ENCODE peak calls at places on chromosomes 5 and 9, in nine cellular contexts. One of them, this sample, is unnamed.

GRCh38 chr5:144484124-144484897 is 313.6 kb downstream of the KCTD16 start:
- DNase-seq in stimulated activated CD4-positive, alpha-beta T cell treated with anti-CD3 and anti-CD28 coated beads, Interleukin-4, amount 100 ng/mL, for 4 hours: no peak
- DNase-seq in spleen: no peak
- DNase-seq in ACHN: peak
- DNase-seq in lung: no peak
- DNase-seq in HCEC 1CT: peak
- DNase-seq in heart right ventricle: no peak
- DNase-seq in AML-193: no peak
- DNase-seq in NCI-H2029 treated with DMSO at 0.1 percent for 48 hours: no peak
- DNase-seq in this sample: no peak

GRCh38 chr5:76583163-76584047 is 39.8 kb downstream of the F2RL2 start:
- DNase-seq in stimulated activated CD4-positive, alpha-beta T cell treated with anti-CD3 and anti-CD28 coated beads, Interleukin-4, amount 100 ng/mL, for 4 hours: no peak
- DNase-seq in spleen: no peak
- DNase-seq in ACHN: peak
- DNase-seq in lung: no peak
- DNase-seq in HCEC 1CT: peak
- DNase-seq in heart right ventricle: no peak
- DNase-seq in AML-193: peak
- DNase-seq in NCI-H2029 treated with DMSO at 0.1 percent for 48 hours: no peak
- DNase-seq in this sample: no peak

GRCh38 chr5:124935060-124935459 is 188.6 kb upstream of the ZNF608 start:
- DNase-seq in stimulated activated CD4-positive, alpha-beta T cell treated with anti-CD3 and anti-CD28 coated beads, Interleukin-4, amount 100 ng/mL, for 4 hours: no peak
- DNase-seq in spleen: no peak
- DNase-seq in ACHN: no peak
- DNase-seq in lung: no peak
- DNase-seq in HCEC 1CT: no peak
- DNase-seq in heart right ventricle: no peak
- DNase-seq in AML-193: no peak
- DNase-seq in NCI-H2029 treated with DMSO at 0.1 percent for 48 hours: no peak
- DNase-seq in this sample: no peak

GRCh38 chr5:169095410-169095772 is 205.5 kb downstream of the SLIT3 start:
- DNase-seq in stimulated activated CD4-positive, alpha-beta T cell treated with anti-CD3 and anti-CD28 coated beads, Interleukin-4, amount 100 ng/mL, for 4 hours: no peak
- DNase-seq in spleen: no peak
- DNase-seq in ACHN: no peak
- DNase-seq in lung: no peak
- DNase-seq in HCEC 1CT: no peak
- DNase-seq in heart right ventricle: no peak
- DNase-seq in AML-193: no peak
- DNase-seq in NCI-H2029 treated with DMSO at 0.1 percent for 48 hours: no peak
- DNase-seq in this sample: no peak

GRCh38 chr9:83304686-83305085 is 233.5 kb downstream of the FRMD3 start:
- DNase-seq in stimulated activated CD4-positive, alpha-beta T cell treated with anti-CD3 and anti-CD28 coated beads, Interleukin-4, amount 100 ng/mL, for 4 hours: no peak
- DNase-seq in spleen: no peak
- DNase-seq in ACHN: no peak
- DNase-seq in lung: peak
- DNase-seq in HCEC 1CT: no peak
- DNase-seq in heart right ventricle: peak
- DNase-seq in AML-193: no peak
- DNase-seq in NCI-H2029 treated with DMSO at 0.1 percent for 48 hours: peak
- DNase-seq in this sample: no peak

GRCh38 chr5:133610489-133611356 is 1.6 kb downstream of the FSTL4 start:
- DNase-seq in stimulated activated CD4-positive, alpha-beta T cell treated with anti-CD3 and anti-CD28 coated beads, Interleukin-4, amount 100 ng/mL, for 4 hours: peak
- DNase-seq in spleen: peak
- DNase-seq in ACHN: peak
- DNase-seq in lung: peak
- DNase-seq in HCEC 1CT: no peak
- DNase-seq in heart right ventricle: peak
- DNase-seq in AML-193: no peak
- DNase-seq in NCI-H2029 treated with DMSO at 0.1 percent for 48 hours: peak
- DNase-seq in this sample: peak

GRCh38 chr5:81420039-81420667 is 26.2 kb upstream of the ACOT12 start:
- DNase-seq in stimulated activated CD4-positive, alpha-beta T cell treated with anti-CD3 and anti-CD28 coated beads, Interleukin-4, amount 100 ng/mL, for 4 hours: no peak
- DNase-seq in spleen: no peak
- DNase-seq in ACHN: peak
- DNase-seq in lung: no peak
- DNase-seq in HCEC 1CT: peak
- DNase-seq in heart right ventricle: no peak
- DNase-seq in AML-193: peak
- DNase-seq in NCI-H2029 treated with DMSO at 0.1 percent for 48 hours: no peak
- DNase-seq in this sample: no peak

GRCh38 chr5:163261647-163262269 is 175.6 kb upstream of the CCNG1 start:
- DNase-seq in stimulated activated CD4-positive, alpha-beta T cell treated with anti-CD3 and anti-CD28 coated beads, Interleukin-4, amount 100 ng/mL, for 4 hours: no peak
- DNase-seq in spleen: no peak
- DNase-seq in ACHN: no peak
- DNase-seq in lung: no peak
- DNase-seq in HCEC 1CT: no peak
- DNase-seq in heart right ventricle: no peak
- DNase-seq in AML-193: no peak
- DNase-seq in NCI-H2029 treated with DMSO at 0.1 percent for 48 hours: no peak
- DNase-seq in this sample: no peak

GRCh38 chr5:55829956-55830355 is 21.2 kb upstream of the IL31RA start:
- DNase-seq in stimulated activated CD4-positive, alpha-beta T cell treated with anti-CD3 and anti-CD28 coated beads, Interleukin-4, amount 100 ng/mL, for 4 hours: no peak
- DNase-seq in spleen: no peak
- DNase-seq in ACHN: no peak
- DNase-seq in lung: no peak
- DNase-seq in HCEC 1CT: no peak
- DNase-seq in heart right ventricle: no peak
- DNase-seq in AML-193: no peak
- DNase-seq in NCI-H2029 treated with DMSO at 0.1 percent for 48 hours: no peak
- DNase-seq in this sample: no peak

GRCh38 chr9:137266162-137266527 is 11.0 kb downstream of the NELFB start:
- DNase-seq in stimulated activated CD4-positive, alpha-beta T cell treated with anti-CD3 and anti-CD28 coated beads, Interleukin-4, amount 100 ng/mL, for 4 hours: no peak
- DNase-seq in spleen: peak
- DNase-seq in ACHN: no peak
- DNase-seq in lung: no peak
- DNase-seq in HCEC 1CT: no peak
- DNase-seq in heart right ventricle: no peak
- DNase-seq in AML-193: no peak
- DNase-seq in NCI-H2029 treated with DMSO at 0.1 percent for 48 hours: no peak
- DNase-seq in this sample: no peak

GRCh38 chr9:26163931-26164330 is 485.7 kb upstream of the TUSC1 start:
- DNase-seq in stimulated activated CD4-positive, alpha-beta T cell treated with anti-CD3 and anti-CD28 coated beads, Interleukin-4, amount 100 ng/mL, for 4 hours: no peak
- DNase-seq in spleen: no peak
- DNase-seq in ACHN: no peak
- DNase-seq in lung: no peak
- DNase-seq in HCEC 1CT: peak
- DNase-seq in heart right ventricle: no peak
- DNase-seq in AML-193: no peak
- DNase-seq in NCI-H2029 treated with DMSO at 0.1 percent for 48 hours: no peak
- DNase-seq in this sample: no peak

GRCh38 chr5:123199527-123199926 is 110.5 kb downstream of the PRDM6 start:
- DNase-seq in stimulated activated CD4-positive, alpha-beta T cell treated with anti-CD3 and anti-CD28 coated beads, Interleukin-4, amount 100 ng/mL, for 4 hours: no peak
- DNase-seq in spleen: no peak
- DNase-seq in ACHN: no peak
- DNase-seq in lung: no peak
- DNase-seq in HCEC 1CT: no peak
- DNase-seq in heart right ventricle: no peak
- DNase-seq in AML-193: no peak
- DNase-seq in NCI-H2029 treated with DMSO at 0.1 percent for 48 hours: no peak
- DNase-seq in this sample: no peak

GRCh38 chr5:152456815-152457443 is 51.9 kb upstream of the NMUR2 start:
- DNase-seq in stimulated activated CD4-positive, alpha-beta T cell treated with anti-CD3 and anti-CD28 coated beads, Interleukin-4, amount 100 ng/mL, for 4 hours: no peak
- DNase-seq in spleen: no peak
- DNase-seq in ACHN: no peak
- DNase-seq in lung: no peak
- DNase-seq in HCEC 1CT: no peak
- DNase-seq in heart right ventricle: no peak
- DNase-seq in AML-193: no peak
- DNase-seq in NCI-H2029 treated with DMSO at 0.1 percent for 48 hours: no peak
- DNase-seq in this sample: no peak

GRCh38 chr5:124907098-124907644 is 160.7 kb upstream of the ZNF608 start:
- DNase-seq in stimulated activated CD4-positive, alpha-beta T cell treated with anti-CD3 and anti-CD28 coated beads, Interleukin-4, amount 100 ng/mL, for 4 hours: no peak
- DNase-seq in spleen: no peak
- DNase-seq in ACHN: no peak
- DNase-seq in lung: no peak
- DNase-seq in HCEC 1CT: no peak
- DNase-seq in heart right ventricle: no peak
- DNase-seq in AML-193: no peak
- DNase-seq in NCI-H2029 treated with DMSO at 0.1 percent for 48 hours: no peak
- DNase-seq in this sample: no peak

GRCh38 chr5:150710165-150710564 is 9.3 kb upstream of the RBM22 start:
- DNase-seq in stimulated activated CD4-positive, alpha-beta T cell treated with anti-CD3 and anti-CD28 coated beads, Interleukin-4, amount 100 ng/mL, for 4 hours: no peak
- DNase-seq in spleen: no peak
- DNase-seq in ACHN: no peak
- DNase-seq in lung: no peak
- DNase-seq in HCEC 1CT: no peak
- DNase-seq in heart right ventricle: no peak
- DNase-seq in AML-193: no peak
- DNase-seq in NCI-H2029 treated with DMSO at 0.1 percent for 48 hours: no peak
- DNase-seq in this sample: no peak

GRCh38 chr5:164501344-164501743 is 995.9 kb downstream of the MAT2B start:
- DNase-seq in stimulated activated CD4-positive, alpha-beta T cell treated with anti-CD3 and anti-CD28 coated beads, Interleukin-4, amount 100 ng/mL, for 4 hours: no peak
- DNase-seq in spleen: no peak
- DNase-seq in ACHN: no peak
- DNase-seq in lung: no peak
- DNase-seq in HCEC 1CT: no peak
- DNase-seq in heart right ventricle: no peak
- DNase-seq in AML-193: no peak
- DNase-seq in NCI-H2029 treated with DMSO at 0.1 percent for 48 hours: no peak
- DNase-seq in this sample: no peak